ENCODE peak calls at places on chromosomes 16 and 17, in six cellular contexts. C, E, N, W, K and U are unnamed samples.

GRCh38 chr17:63622571-63623390 is 564 bp downstream of the MAP3K3 start:
- DNase-seq in E (peak), W (no peak), N (peak), C (peak), K (peak), U (no peak)

GRCh38 chr17:2406903-2407790 is 6.3 kb upstream of the MNT start:
- DNase-seq in K (no peak), W (peak), N (no peak), E (no peak), C (no peak), U (no peak)

GRCh38 chr16:8565498-8565897 is 24.8 kb downstream of the TMEM114 start:
- DNase-seq in C (no peak), K (no peak), N (peak), W (no peak), E (no peak), U (no peak)

GRCh38 chr17:57604771-57605733 is 140.0 kb downstream of the CCDC182 start:
- DNase-seq in N (peak), K (peak), W (no peak), C (peak), E (no peak), U (no peak)

GRCh38 chr16:77277141-77277540 is 77.9 kb downstream of the SYCE1L start:
- DNase-seq in N (no peak), C (no peak), K (no peak), W (no peak), E (no peak), U (no peak)

GRCh38 chr17:50863221-50863843 is 2.8 kb downstream of the TOB1 start:
- DNase-seq in W (peak), E (no peak), N (peak), K (peak), C (peak), U (peak)

GRCh38 chr17:66625321-66625767 is 209.6 kb upstream of the CACNG5 start:
- DNase-seq in E (no peak), W (peak), K (no peak), N (peak), C (peak), U (no peak)

GRCh38 chr17:81394831-81395599 is at the start of gene BAHCC1:
- DNase-seq in W (peak), E (peak), K (peak), N (peak), C (peak), U (peak)

GRCh38 chr17:67993153-67993997 is 2.9 kb downstream of the C17orf58 start:
- DNase-seq in W (peak), E (peak), N (peak), K (peak), C (peak), U (no peak)

GRCh38 chr16:64589836-64590235 is 532.0 kb downstream of the CDH11 start:
- DNase-seq in C (no peak), W (no peak), N (no peak), K (no peak), E (no peak), U (no peak)

GRCh38 chr17:76014100-76014924 is 12.8 kb downstream of the EVPL start:
- DNase-seq in E (peak), W (peak), K (peak), C (peak), N (peak), U (peak)

GRCh38 chr17:82470065-82470464 is 11.5 kb downstream of the NARF start:
- DNase-seq in K (no peak), N (no peak), W (no peak), E (no peak), C (no peak), U (no peak)

GRCh38 chr17:50210249-50211225 is 9.1 kb upstream of the COL1A1 start:
- DNase-seq in C (peak), N (peak), K (no peak), E (peak), W (no peak), U (no peak)

DNA sequence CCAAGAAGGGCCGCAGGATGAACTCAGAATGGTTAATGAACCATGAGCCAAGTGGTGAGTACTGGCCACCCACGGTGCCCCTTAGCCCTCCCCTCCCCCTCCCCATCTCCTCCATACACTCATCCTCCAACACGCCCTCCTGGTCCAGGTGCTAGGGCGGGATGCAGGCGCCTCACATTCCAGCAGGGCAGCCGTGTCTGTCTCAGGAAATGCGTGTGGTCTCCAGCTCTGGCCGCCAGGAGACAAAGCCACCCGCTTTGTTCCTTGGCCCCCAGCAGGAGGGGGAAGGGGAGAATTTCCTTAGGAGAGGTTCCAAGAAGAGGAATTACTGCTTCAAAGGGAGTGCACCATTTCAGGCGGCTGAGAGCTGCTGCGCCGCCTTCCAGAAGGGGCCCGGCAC is 29.8 kb upstream of the RMI2 start:
- DNase-seq in W (no peak), K (no peak), N (peak), E (no peak), C (no peak), U (no peak)
- H3K4me3 ChIP-seq in W (no peak), K (no peak), N (no peak), E (no peak), C (no peak), U (no peak)

GRCh38 chr17:17108681-17109049 is 66.4 kb downstream of the MPRIP start:
- DNase-seq in C (peak), K (no peak), E (no peak), W (no peak), N (peak), U (no peak)
- TF ChIP-seq REST in C (no peak), K (no peak), E (no peak), W (no peak), N (no peak), U (no peak)

GRCh38 chr16:88742896-88743605 is 36.7 kb downstream of the CTU2 start:
- DNase-seq in N (no peak), W (no peak), C (no peak), K (no peak), E (no peak), U (no peak)
- TF ChIP-seq POLR2AphosphoS5 in N (no peak), W (no peak), C (no peak), K (no peak), E (no peak), U (no peak)

GRCh38 chr17:29180788-29181160 is 576 bp upstream of the MYO18A start:
- DNase-seq in W (no peak), C (no peak), E (no peak), K (no peak), N (no peak), U (no peak)
- H3K4me3 ChIP-seq in W (peak), C (peak), E (peak), K (no peak), N (peak), U (peak)

DNA sequence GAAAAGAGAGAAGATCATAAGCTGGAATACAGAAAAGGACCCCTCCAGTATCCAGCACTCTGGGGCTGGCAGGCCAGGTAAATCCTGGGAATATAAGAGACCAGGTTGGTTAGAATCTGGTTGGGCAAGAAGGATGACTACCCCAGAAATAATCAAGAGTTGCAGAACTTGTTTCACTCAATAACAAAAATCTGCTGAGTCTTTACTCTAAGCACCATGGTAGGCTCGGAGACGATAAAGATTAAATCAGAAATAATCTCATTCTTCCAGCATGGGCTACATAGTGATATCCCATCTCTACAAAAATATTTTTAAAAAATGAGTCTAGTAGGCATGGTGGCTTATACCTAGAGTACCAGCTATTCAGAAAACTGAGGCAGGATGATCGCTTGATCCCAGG is 138.0 kb upstream of the KCNJ16 start:
- DNase-seq in K (no peak), N (no peak), E (no peak), C (no peak), W (no peak), U (no peak)
- TF ChIP-seq REST in K (no peak), N (no peak), E (no peak), C (no peak), W (no peak), U (no peak)

DNA sequence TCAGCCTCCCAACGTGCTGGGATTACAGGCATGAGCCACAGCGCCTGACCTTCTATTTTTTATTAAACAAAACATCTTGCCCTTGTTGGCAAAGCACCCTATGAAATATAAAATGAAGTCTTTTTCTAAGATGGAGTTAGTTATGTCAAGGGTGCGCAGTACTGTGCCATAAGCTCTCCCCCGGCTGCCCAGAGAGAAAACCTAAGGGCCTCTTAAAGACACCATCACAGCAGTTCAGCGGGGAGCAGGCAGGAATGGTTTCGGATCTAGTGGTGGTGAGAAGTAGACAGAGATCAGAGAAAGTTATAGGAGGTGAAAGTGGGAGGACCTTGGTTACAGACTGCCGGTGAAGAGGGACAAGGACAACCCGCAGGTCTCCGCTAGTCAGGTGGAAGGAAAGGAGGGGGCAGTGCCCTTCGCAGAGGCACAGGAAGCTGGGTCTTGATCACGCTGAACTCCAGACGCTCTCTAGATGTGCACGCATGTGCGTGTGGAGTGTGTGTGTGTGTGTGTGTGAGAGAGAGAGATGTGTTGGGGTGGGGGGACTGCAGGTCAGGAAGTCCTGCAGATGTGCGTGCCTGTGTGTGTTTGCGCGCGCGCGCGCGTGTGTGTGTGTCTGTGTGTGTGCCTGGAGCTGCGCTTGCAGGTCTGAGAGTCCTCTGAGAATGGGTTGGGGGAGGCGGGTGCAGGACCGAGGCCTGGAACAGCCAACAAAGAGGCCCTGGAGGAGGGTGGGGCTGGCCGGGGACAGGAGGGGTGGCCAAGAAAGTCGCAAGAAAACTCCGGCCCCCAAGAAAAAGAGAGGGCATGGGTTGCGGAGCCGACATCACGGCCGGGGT is 748 bp upstream of the CMTM3 start:
- DNase-seq in K (peak), N (peak), C (peak), W (no peak), E (peak), U (no peak)
- TF ChIP-seq POLR2AphosphoS5 in K (peak), N (peak), C (peak), W (no peak), E (no peak), U (no peak)

GRCh38 chr17:78933025-78933958 is 8.1 kb upstream of the TIMP2 start:
- DNase-seq in N (no peak), K (peak), W (peak), C (peak), E (no peak), U (peak)
- H3K4me3 ChIP-seq in N (no peak), K (no peak), W (peak), C (peak), E (no peak), U (no peak)

DNA sequence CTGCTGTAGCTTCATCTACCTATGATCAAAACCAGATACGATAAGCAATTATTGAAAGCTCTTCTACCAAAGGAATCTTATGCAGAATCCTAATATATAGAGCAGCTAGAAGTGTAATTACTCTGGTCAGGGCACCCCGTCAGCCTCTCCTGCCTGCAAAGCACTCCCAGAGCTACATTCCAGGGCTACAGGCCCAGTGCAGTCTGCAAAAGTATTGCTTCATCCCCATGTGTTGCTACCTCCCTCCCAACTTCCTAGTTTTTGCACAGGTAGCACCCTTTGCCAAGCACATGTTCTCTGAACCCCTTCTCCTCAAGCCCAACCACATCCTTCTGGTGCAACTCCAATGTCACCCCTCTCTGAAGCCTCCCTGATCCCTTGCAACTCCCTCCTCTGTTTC is 7.0 kb downstream of the CES5A start:
- DNase-seq in N (no peak), K (peak), C (no peak), E (no peak), W (no peak), U (no peak)
- TF ChIP-seq REST in N (no peak), K (no peak), C (no peak), E (no peak), W (no peak), U (no peak)

GRCh38 chr17:17204635-17205231 is 1.4 kb downstream of the PLD6 start:
- DNase-seq in K (peak), C (no peak), N (no peak), E (no peak), W (no peak), U (no peak)

GRCh38 chr17:17204041-17204591 is 2.0 kb downstream of the PLD6 start:
- DNase-seq in C (no peak), E (no peak), W (no peak), K (peak), N (no peak), U (no peak)

GRCh38 chr17:17206149-17206912 is at the start of gene PLD6:
- DNase-seq in E (peak), C (peak), N (no peak), W (peak), K (peak), U (peak)

GRCh38 chr17:17206913-17207368 is 808 bp upstream of the PLD6 start:
- DNase-seq in W (no peak), E (no peak), C (no peak), N (no peak), K (no peak), U (no peak)

GRCh38 chr17:17205368-17206148 is 575 bp downstream of the PLD6 start:
- DNase-seq in K (peak), N (peak), W (peak), C (peak), E (peak), U (no peak)
- TF ChIP-seq POLR2AphosphoS5 in K (no peak), N (no peak), W (no peak), C (no peak), E (no peak), U (no peak)